ENCODE peak calls at places on chromosomes 12 and 14, in seven cellular contexts. G is C1 segment of cervical spinal cord; U is hypothalamus; H is left lung; D is kidney epithelial cell; Q is stimulated activated CD8-positive, alpha-beta memory T cell treated with anti-CD3 and anti-CD28 coated beads, Interleukin-12 subunit alpha, Interleukin-12 subunit beta, amount 100 ng/mL, for 4 hours; M is stimulated activated CD4-positive, alpha-beta T cell treated with anti-CD3 and anti-CD28 coated beads, Interleukin-15, amount 100 ng/mL, for 1 hour. W is an unnamed sample.

GRCh38 chr14:81435578-81436295 is 35.6 kb upstream of the STON2 start:
- DNase-seq in U (peak), D (peak), H (peak), M (no peak), G (peak), Q (peak), W (no peak)

GRCh38 chr12:47367912-47368537 is 288.3 kb upstream of the AMIGO2 start:
- DNase-seq in Q (no peak), M (no peak), U (no peak), H (no peak), D (no peak), G (no peak), W (no peak)

GRCh38 chr12:42638011-42638410 is 48.5 kb upstream of the PRICKLE1 start:
- DNase-seq in Q (no peak), M (no peak), H (no peak), G (no peak), D (no peak), U (no peak), W (no peak)

GRCh38 chr14:98743536-98743935 is 528.5 kb downstream of the BCL11B start:
- DNase-seq in D (no peak), M (no peak), Q (no peak), U (no peak), G (no peak), H (no peak), W (no peak)

GRCh38 chr14:41302776-41303175 is 303.9 kb upstream of the LRFN5 start:
- DNase-seq in Q (no peak), D (no peak), H (no peak), M (no peak), U (no peak), G (no peak), W (no peak)

GRCh38 chr14:69152181-69152943 is 557 bp downstream of the DCAF5 start:
- DNase-seq in D (no peak), H (peak), G (no peak), U (no peak), Q (no peak), M (no peak), W (no peak)

GRCh38 chr12:114316076-114316475 is 89.9 kb downstream of the TBX5 start:
- DNase-seq in D (no peak), G (no peak), H (no peak), U (no peak), Q (no peak), M (no peak), W (no peak)

GRCh38 chr12:14841761-14842160 is 1.6 kb downstream of the ART4 start:
- DNase-seq in Q (no peak), M (no peak), H (no peak), G (no peak), U (no peak), D (peak), W (no peak)

GRCh38 chr14:81176224-81176623 is 44.5 kb downstream of the GTF2A1 start:
- DNase-seq in H (no peak), M (no peak), U (no peak), G (no peak), Q (no peak), D (no peak), W (no peak)

W was measured in iPS DF 19.7.